ENCODE peak calls at places on chromosome 11, in seven cellular contexts. A, M, R, D, X, J and V are unnamed samples.

GRCh38 chr11:60363542-60364525 is 14.5 kb upstream of the MS4A7 start:
- DNase-seq in J (peak; percentile 62), A (peak; percentile 39), D (peak; percentile 73), X (peak; percentile 62), M (peak; percentile 25), R (peak; percentile 13), V (peak; percentile 89)

GRCh38 chr11:60831143-60831500 is 10.8 kb upstream of the CCDC86 start:
- DNase-seq in R (peak; percentile 55), J (peak; percentile 84), M (peak; percentile 68), D (peak; percentile 91), X (peak; percentile 73), A (peak; percentile 72), V (peak; percentile 91)

GRCh38 chr11:44030996-44031395 is 16.8 kb upstream of the ACCSL start:
- DNase-seq in R (no peak), J (no peak), M (no peak), D (no peak), A (no peak), X (no peak), V (no peak)

GRCh38 chr11:100999756-101000155 is 129.9 kb downstream of the PGR start:
- DNase-seq in J (no peak), D (no peak), R (no peak), A (no peak), M (no peak), X (no peak), V (no peak)

GRCh38 chr11:62245271-62245753 is 3.3 kb downstream of the SCGB1D2 start:
- DNase-seq in J (peak; percentile 37), X (peak; percentile 76), D (peak; percentile 28), A (peak; percentile 26), M (peak; percentile 28), R (peak; percentile 22), V (peak; percentile 92)

GRCh38 chr11:44747836-44748235 is 21.1 kb downstream of the TSPAN18 start:
- DNase-seq in R (no peak), D (no peak), X (peak; percentile 14), M (no peak), J (no peak), A (no peak), V (no peak)

GRCh38 chr11:65859812-65860277 is 388 bp upstream of the MUS81 start:
- DNase-seq in M (no peak), R (no peak), A (no peak), X (no peak), J (peak; percentile 57), D (peak; percentile 49), V (no peak)

GRCh38 chr11:30984442-30984816 is 385.1 kb downstream of the DCDC1 start:
- DNase-seq in J (peak; percentile 66), R (peak; percentile 70), X (no peak), A (peak; percentile 4), D (no peak), M (peak; percentile 0), V (no peak)

GRCh38 chr11:35923452-35923851 is 20.4 kb upstream of the LDLRAD3 start:
- DNase-seq in J (no peak), D (no peak), R (no peak), A (no peak), X (no peak), M (no peak), V (peak; percentile 10)

GRCh38 chr11:19738124-19738523 is 25.5 kb downstream of the NAV2 start:
- DNase-seq in A (no peak), R (no peak), J (no peak), D (no peak), X (no peak), M (no peak), V (no peak)

GRCh38 chr11:67563354-67564114 is 20.1 kb upstream of the GSTP1 start:
- DNase-seq in A (peak; percentile 68), R (peak; percentile 97), M (peak; percentile 96), D (peak; percentile 63), J (peak; percentile 85), X (no peak), V (no peak)

GRCh38 chr11:121311373-121311772 is 18.8 kb downstream of the SC5D start:
- DNase-seq in A (no peak), M (no peak), R (no peak), D (no peak), X (no peak), J (no peak), V (no peak)

GRCh38 chr11:87359401-87359800 is 321.7 kb downstream of the TMEM135 start:
- DNase-seq in R (no peak), D (no peak), A (no peak), X (no peak), J (no peak), M (no peak), V (no peak)

GRCh38 chr11:6566704-6567370 is 36.6 kb downstream of the RRP8 start:
- DNase-seq in X (no peak), R (no peak), J (no peak), D (no peak), A (no peak), M (no peak), V (peak; percentile 33)

GRCh38 chr11:95968585-95968984 is 44.7 kb upstream of the MTMR2 start:
- DNase-seq in R (no peak), X (no peak), D (no peak), J (peak; percentile 45), A (no peak), M (peak; percentile 12), V (no peak)

GRCh38 chr11:59584294-59584693 is 31.3 kb downstream of the OSBP start:
- DNase-seq in D (no peak), J (no peak), R (no peak), M (no peak), A (no peak), X (no peak), V (no peak)

GRCh38 chr11:65315204-65315865 is 669 bp downstream of the CDC42EP2 start:
- DNase-seq in A (peak; percentile 68), R (peak; percentile 56), X (peak; percentile 93), J (peak; percentile 79), D (peak; percentile 91), M (peak; percentile 68), V (peak; percentile 98)

GRCh38 chr11:6703247-6704063 is 20.3 kb upstream of the MRPL17 start:
- DNase-seq in M (peak; percentile 57), R (peak; percentile 58), D (peak; percentile 94), J (peak; percentile 88), A (peak; percentile 65), X (peak; percentile 57), V (peak; percentile 81)

GRCh38 chr11:60766547-60766946 is 9.9 kb downstream of the MS4A15 start:
- DNase-seq in R (no peak), J (no peak), M (no peak), X (no peak), A (no peak), D (no peak), V (no peak)

GRCh38 chr11:82315093-82315492 is 418.6 kb downstream of the FAM181B start:
- DNase-seq in R (no peak), M (no peak), X (peak; percentile 67), J (peak; percentile 0), A (peak; percentile 5), D (no peak), V (peak; percentile 88)

GRCh38 chr11:125214466-125215204 is 50.1 kb downstream of the PKNOX2 start:
- DNase-seq in X (no peak), A (no peak), M (no peak), R (no peak), D (no peak), J (no peak), V (no peak)
- H3K9ac ChIP-seq in X (no peak overlapping the region), A (no peak overlapping the region), M (no peak overlapping the region), R (no peak overlapping the region), D (no peak overlapping the region), J (no peak overlapping the region), V (no peak overlapping the region)

DNA sequence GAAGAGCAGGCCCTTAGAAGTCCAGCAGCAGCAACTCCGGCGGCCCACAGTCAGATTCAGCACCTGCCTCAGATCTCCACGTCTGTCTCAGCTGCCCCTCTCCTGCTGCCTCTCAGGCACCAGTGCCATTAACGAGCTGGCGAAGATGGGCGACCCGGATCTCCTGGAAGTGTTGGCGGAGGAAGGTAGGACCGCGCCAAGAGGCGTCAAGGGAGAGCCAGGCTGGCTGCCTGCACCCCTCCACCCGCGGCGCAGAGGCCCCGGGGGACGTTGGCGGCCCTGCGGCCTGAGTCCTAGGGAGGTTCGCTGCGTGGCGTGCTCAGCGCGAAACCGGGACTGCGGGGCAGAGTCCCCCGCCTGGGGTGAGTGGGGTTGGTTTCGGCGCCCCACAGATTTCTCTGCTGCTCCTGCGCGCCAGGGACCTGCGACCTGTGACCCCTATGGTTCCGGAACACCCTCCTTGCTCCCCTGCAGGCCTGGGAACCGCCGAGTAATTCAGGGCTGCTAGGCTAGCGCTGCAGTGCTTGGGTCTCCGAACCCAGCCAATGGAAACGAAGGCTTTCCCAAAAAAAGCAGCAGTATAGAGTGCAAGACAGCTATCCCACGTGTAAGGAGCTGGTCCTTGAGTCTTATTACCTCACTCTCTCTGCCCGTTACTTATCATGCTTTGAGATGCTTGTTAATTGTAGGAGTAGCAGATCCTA is 615 bp downstream of the ANO5 start:
- DNase-seq in R (peak; percentile 21), X (peak; percentile 68), D (peak; percentile 3), M (no peak), A (no peak), J (peak; percentile 1), V (peak; percentile 85)
- H3K9ac ChIP-seq in R (no peak overlapping the region), X (peak overlapping the region; percentile 61), D (no peak overlapping the region), M (no peak overlapping the region), A (no peak overlapping the region), J (no peak overlapping the region), V (no peak overlapping the region)

GRCh38 chr11:108914211-108914610 is 249.3 kb downstream of the DDX10 start:
- DNase-seq in M (no peak), A (no peak), J (no peak), R (no peak), D (no peak), X (no peak), V (no peak)
- H3K9ac ChIP-seq in M (no peak overlapping the region), A (no peak overlapping the region), J (no peak overlapping the region), R (no peak overlapping the region), D (no peak overlapping the region), X (no peak overlapping the region), V (no peak overlapping the region)

DNA sequence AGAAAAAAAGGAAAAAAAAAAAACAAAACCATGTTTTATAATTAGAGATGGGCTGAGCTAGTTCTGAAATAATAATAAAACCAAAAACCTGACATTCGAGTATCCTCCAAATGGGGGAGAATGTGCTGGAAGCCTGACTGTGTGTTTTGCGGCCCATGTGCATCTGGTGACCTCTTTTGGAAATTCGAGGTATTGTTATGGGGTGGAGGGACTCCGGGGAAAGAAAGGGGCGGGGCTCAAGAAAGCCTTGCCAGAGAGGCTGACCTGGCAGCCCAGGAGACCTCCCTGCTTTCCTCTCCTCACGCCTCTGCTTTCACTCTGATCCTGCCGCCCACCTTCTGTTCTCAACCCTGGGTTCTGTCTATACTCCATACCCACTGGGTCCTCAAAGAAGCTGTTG is 72.9 kb downstream of the CTTN start:
- DNase-seq in A (no peak), D (no peak), J (peak; percentile 29), M (no peak), R (no peak), X (peak; percentile 75), V (peak; percentile 87)
- H3K9ac ChIP-seq in A (no peak overlapping the region), D (no peak overlapping the region), J (no peak overlapping the region), M (no peak overlapping the region), R (no peak overlapping the region), X (no peak overlapping the region), V (no peak overlapping the region)

DNA sequence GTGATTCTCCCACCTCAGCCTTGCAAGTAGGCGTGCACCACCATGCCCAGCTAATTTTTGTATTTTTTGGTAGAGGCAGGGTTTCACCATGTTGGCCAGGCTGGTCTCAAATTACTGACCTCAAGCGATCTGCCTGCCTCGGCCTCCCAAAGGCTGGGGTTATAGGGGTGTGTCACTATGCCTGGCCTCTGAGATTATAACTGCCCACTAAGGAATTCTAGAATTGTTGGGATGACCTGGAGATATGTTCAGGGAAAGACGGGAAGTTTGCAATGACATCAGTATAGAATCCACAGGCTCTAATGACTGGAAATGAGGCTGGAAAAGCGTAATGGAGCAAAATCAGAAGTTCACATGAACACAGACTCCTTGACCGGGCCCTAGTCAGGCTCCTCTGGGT is 62.2 kb downstream of the CLMP start:
- DNase-seq in D (no peak), R (no peak), J (no peak), X (no peak), A (no peak), M (no peak), V (no peak)
- H3K9ac ChIP-seq in D (no peak overlapping the region), R (no peak overlapping the region), J (peak overlapping the region; percentile 74), X (no peak overlapping the region), A (no peak overlapping the region), M (no peak overlapping the region), V (no peak overlapping the region)